ENCODE peak calls at places on chromosomes 1 and 21, in six cellular contexts. One of them, this sample, is unnamed.

GRCh38 chr1:220956861-220957605 is 77.8 kb downstream of the HLX start:
- DNase-seq in stimulated activated CD4-positive, alpha-beta T cell treated with anti-CD3 and anti-CD28 coated beads, Interleukin-1b, Interleukin-23, amount 100 ng/mL, for 4 hours: no peak
- DNase-seq in MV-4-11: peak; percentile 94
- DNase-seq in renal cortical epithelial cell: peak; percentile 95
- DNase-seq in stimulated activated CD8-positive, alpha-beta memory T cell treated with anti-CD3 and anti-CD28 coated beads, Interleukin-15, amount 100 ng/mL, for 24 hours: no peak
- DNase-seq in heart left ventricle: no peak
- DNase-seq in this sample: peak; percentile 95

GRCh38 chr1:145990249-145991097 is 5.9 kb downstream of the TXNIP start:
- DNase-seq in stimulated activated CD4-positive, alpha-beta T cell treated with anti-CD3 and anti-CD28 coated beads, Interleukin-1b, Interleukin-23, amount 100 ng/mL, for 4 hours: no peak
- DNase-seq in heart left ventricle: no peak
- DNase-seq in stimulated activated CD8-positive, alpha-beta memory T cell treated with anti-CD3 and anti-CD28 coated beads, Interleukin-15, amount 100 ng/mL, for 24 hours: no peak
- DNase-seq in renal cortical epithelial cell: peak; percentile 78
- DNase-seq in MV-4-11: peak; percentile 18
- DNase-seq in this sample: no peak

GRCh38 chr1:155075535-155075934 is 3.1 kb upstream of the EFNA3 start:
- DNase-seq in stimulated activated CD8-positive, alpha-beta memory T cell treated with anti-CD3 and anti-CD28 coated beads, Interleukin-15, amount 100 ng/mL, for 24 hours: no peak
- DNase-seq in stimulated activated CD4-positive, alpha-beta T cell treated with anti-CD3 and anti-CD28 coated beads, Interleukin-1b, Interleukin-23, amount 100 ng/mL, for 4 hours: no peak
- DNase-seq in MV-4-11: no peak
- DNase-seq in heart left ventricle: no peak
- DNase-seq in renal cortical epithelial cell: no peak
- DNase-seq in this sample: no peak

GRCh38 chr1:44694863-44695478 is 20.5 kb downstream of the ARMH1 start:
- DNase-seq in stimulated activated CD8-positive, alpha-beta memory T cell treated with anti-CD3 and anti-CD28 coated beads, Interleukin-15, amount 100 ng/mL, for 24 hours: no peak
- DNase-seq in MV-4-11: no peak
- DNase-seq in stimulated activated CD4-positive, alpha-beta T cell treated with anti-CD3 and anti-CD28 coated beads, Interleukin-1b, Interleukin-23, amount 100 ng/mL, for 4 hours: no peak
- DNase-seq in heart left ventricle: no peak
- DNase-seq in renal cortical epithelial cell: no peak
- DNase-seq in this sample: no peak

GRCh38 chr1:240342251-240342625 is 250.6 kb downstream of the FMN2 start:
- DNase-seq in stimulated activated CD4-positive, alpha-beta T cell treated with anti-CD3 and anti-CD28 coated beads, Interleukin-1b, Interleukin-23, amount 100 ng/mL, for 4 hours: no peak
- DNase-seq in stimulated activated CD8-positive, alpha-beta memory T cell treated with anti-CD3 and anti-CD28 coated beads, Interleukin-15, amount 100 ng/mL, for 24 hours: no peak
- DNase-seq in heart left ventricle: no peak
- DNase-seq in MV-4-11: no peak
- DNase-seq in renal cortical epithelial cell: no peak
- DNase-seq in this sample: no peak

GRCh38 chr1:29186707-29187106 is 5.0 kb upstream of the SRSF4 start:
- DNase-seq in MV-4-11: no peak
- DNase-seq in heart left ventricle: no peak
- DNase-seq in renal cortical epithelial cell: no peak
- DNase-seq in stimulated activated CD8-positive, alpha-beta memory T cell treated with anti-CD3 and anti-CD28 coated beads, Interleukin-15, amount 100 ng/mL, for 24 hours: no peak
- DNase-seq in stimulated activated CD4-positive, alpha-beta T cell treated with anti-CD3 and anti-CD28 coated beads, Interleukin-1b, Interleukin-23, amount 100 ng/mL, for 4 hours: no peak
- DNase-seq in this sample: no peak

GRCh38 chr1:2506007-2506860 is 20.2 kb downstream of the PANK4 start:
- DNase-seq in stimulated activated CD4-positive, alpha-beta T cell treated with anti-CD3 and anti-CD28 coated beads, Interleukin-1b, Interleukin-23, amount 100 ng/mL, for 4 hours: no peak
- DNase-seq in MV-4-11: no peak
- DNase-seq in renal cortical epithelial cell: no peak
- DNase-seq in heart left ventricle: no peak
- DNase-seq in stimulated activated CD8-positive, alpha-beta memory T cell treated with anti-CD3 and anti-CD28 coated beads, Interleukin-15, amount 100 ng/mL, for 24 hours: no peak
- DNase-seq in this sample: no peak

GRCh38 chr21:40618216-40618615 is 228.7 kb downstream of the DSCAM start:
- DNase-seq in heart left ventricle: no peak
- DNase-seq in stimulated activated CD4-positive, alpha-beta T cell treated with anti-CD3 and anti-CD28 coated beads, Interleukin-1b, Interleukin-23, amount 100 ng/mL, for 4 hours: no peak
- DNase-seq in stimulated activated CD8-positive, alpha-beta memory T cell treated with anti-CD3 and anti-CD28 coated beads, Interleukin-15, amount 100 ng/mL, for 24 hours: no peak
- DNase-seq in renal cortical epithelial cell: no peak
- DNase-seq in MV-4-11: no peak
- DNase-seq in this sample: no peak

GRCh38 chr1:55827350-55827749 is 612.2 kb upstream of the USP24 start:
- DNase-seq in MV-4-11: no peak
- DNase-seq in heart left ventricle: no peak
- DNase-seq in renal cortical epithelial cell: peak; percentile 85
- DNase-seq in stimulated activated CD4-positive, alpha-beta T cell treated with anti-CD3 and anti-CD28 coated beads, Interleukin-1b, Interleukin-23, amount 100 ng/mL, for 4 hours: no peak
- DNase-seq in stimulated activated CD8-positive, alpha-beta memory T cell treated with anti-CD3 and anti-CD28 coated beads, Interleukin-15, amount 100 ng/mL, for 24 hours: no peak
- DNase-seq in this sample: peak; percentile 46

GRCh38 chr1:36871146-36871971 is 163.0 kb downstream of the GRIK3 start:
- DNase-seq in heart left ventricle: no peak
- DNase-seq in MV-4-11: no peak
- DNase-seq in stimulated activated CD4-positive, alpha-beta T cell treated with anti-CD3 and anti-CD28 coated beads, Interleukin-1b, Interleukin-23, amount 100 ng/mL, for 4 hours: no peak
- DNase-seq in stimulated activated CD8-positive, alpha-beta memory T cell treated with anti-CD3 and anti-CD28 coated beads, Interleukin-15, amount 100 ng/mL, for 24 hours: no peak
- DNase-seq in renal cortical epithelial cell: no peak
- DNase-seq in this sample: no peak

This sample was measured in PC-3.